ENCODE peak calls at places on chromosomes 16 and 17, in eight cellular contexts. H, Y, X, D, W, A, G and P are unnamed samples.

GRCh38 chr17:65222216-65222738 is 85.1 kb downstream of the RGS9 start:
- DNase-seq in H (no peak), Y (no peak), X (no peak), D (no peak), W (no peak), A (no peak), G (peak; percentile 45), P (no peak)

GRCh38 chr17:2710804-2711607 is 558 bp downstream of the CLUH start:
- DNase-seq in H (no peak), Y (no peak), X (peak; percentile 52), D (no peak), W (peak; percentile 39), A (no peak), G (no peak), P (no peak)

GRCh38 chr17:2266045-2266864 is 37.3 kb downstream of the SMG6 start:
- DNase-seq in H (no peak), Y (no peak), X (peak; percentile 92), D (peak; percentile 93), W (peak; percentile 95), A (peak; percentile 21), G (no peak), P (no peak)

GRCh38 chr16:89123001-89123830 is 29.6 kb downstream of the ACSF3 start:
- DNase-seq in H (no peak), Y (no peak), X (no peak), D (no peak), W (no peak), A (no peak), G (no peak), P (no peak)

GRCh38 chr16:88534731-88535141 is 35.5 kb upstream of the ZC3H18 start:
- DNase-seq in H (no peak), Y (no peak), X (peak; percentile 53), D (no peak), W (peak; percentile 41), A (no peak), G (no peak), P (no peak)

GRCh38 chr17:77842148-77842905 is 116.2 kb upstream of the TNRC6C start:
- DNase-seq in H (no peak), Y (no peak), X (no peak), D (no peak), W (no peak), A (no peak), G (peak; percentile 60), P (no peak)

GRCh38 chr16:800834-801488 is 427 bp upstream of the GNG13 start:
- DNase-seq in H (no peak), Y (no peak), X (no peak), D (no peak), W (no peak), A (no peak), G (no peak), P (no peak)

GRCh38 chr17:1920948-1921351 is 91.1 kb downstream of the RPA1 start:
- DNase-seq in H (no peak), Y (peak; percentile 31), X (no peak), D (no peak), W (no peak), A (no peak), G (no peak), P (peak; percentile 90)

GRCh38 chr17:64780096-64781012 is 118.2 kb upstream of the SMURF2 start:
- DNase-seq in H (peak; percentile 89), Y (no peak), X (peak; percentile 94), D (peak; percentile 89), W (peak; percentile 92), A (no peak), G (no peak), P (no peak)

GRCh38 chr16:62036101-62036806 is at the start of gene CDH8:
- DNase-seq in H (peak; percentile 87), Y (peak; percentile 47), X (no peak), D (no peak), W (no peak), A (no peak), G (no peak), P (no peak)

GRCh38 chr16:31472559-31473203 is 729 bp downstream of the TGFB1I1 start:
- DNase-seq in H (no peak), Y (no peak), X (peak; percentile 48), D (peak; percentile 88), W (peak; percentile 71), A (peak; percentile 78), G (peak; percentile 97), P (peak; percentile 97)

GRCh38 chr17:44565866-44566443 is 8.7 kb downstream of the FZD2 start:
- DNase-seq in H (no peak), Y (no peak), X (no peak), D (no peak), W (no peak), A (no peak), G (no peak), P (no peak)

GRCh38 chr16:80144191-80144590 is 396.6 kb upstream of the DYNLRB2 start:
- DNase-seq in H (no peak), Y (no peak), X (no peak), D (no peak), W (no peak), A (no peak), G (no peak), P (no peak)

GRCh38 chr16:11570796-11571195 is 15.9 kb downstream of the LITAF start:
- DNase-seq in H (peak; percentile 59), Y (no peak), X (no peak), D (no peak), W (no peak), A (no peak), G (no peak), P (no peak)

GRCh38 chr17:13346996-13347762 is 254.6 kb downstream of the HS3ST3A1 start:
- DNase-seq in H (no peak), Y (no peak), X (no peak), D (no peak), W (peak; percentile 40), A (no peak), G (peak; percentile 24), P (no peak)

GRCh38 chr16:31458073-31458834 is 1.0 kb upstream of the ARMC5 start:
- DNase-seq in H (no peak), Y (no peak), X (peak; percentile 75), D (peak; percentile 82), W (peak; percentile 74), A (no peak), G (no peak), P (no peak)

GRCh38 chr16:79839851-79840321 is 239.3 kb upstream of the MAF start:
- DNase-seq in H (no peak), Y (no peak), X (no peak), D (no peak), W (no peak), A (no peak), G (no peak), P (no peak)